ENCODE peak calls at places on chromosomes 12 and 14, in five cellular contexts. K, X, R, O and N are unnamed samples.

GRCh38 chr12:20588057-20588456 is 107.1 kb upstream of the SLCO1C1 start:
- DNase-seq in K (peak; percentile 5), X (no peak), R (no peak), O (no peak), N (no peak)

GRCh38 chr14:76040704-76041103 is 55.1 kb downstream of the IFT43 start:
- DNase-seq in K (no peak), X (no peak), R (no peak), O (no peak), N (no peak)

GRCh38 chr12:69661386-69661785 is 37.7 kb downstream of the BEST3 start:
- DNase-seq in K (no peak), X (no peak), R (no peak), O (no peak), N (no peak)

GRCh38 chr12:22228022-22228875 is 106.3 kb downstream of the ST8SIA1 start:
- DNase-seq in K (no peak), X (no peak), R (no peak), O (no peak), N (no peak)

GRCh38 chr12:116492703-116493324 is 66.4 kb upstream of the MAP1LC3B2 start:
- DNase-seq in K (no peak), X (no peak), R (no peak), O (peak; percentile 44), N (peak; percentile 46)

GRCh38 chr14:75053396-75054289 is 2.4 kb upstream of the MLH3 start:
- DNase-seq in K (no peak), X (no peak), R (no peak), O (peak; percentile 68), N (no peak)

GRCh38 chr12:54658306-54659264 is 10.4 kb upstream of the DCD start:
- DNase-seq in K (peak; percentile 73), X (no peak), R (peak; percentile 50), O (no peak), N (no peak)

GRCh38 chr12:132723764-132724140 is 13.1 kb downstream of the PGAM5 start:
- DNase-seq in K (no peak), X (no peak), R (no peak), O (peak; percentile 21), N (peak; percentile 18)

GRCh38 chr12:98635657-98636323 is 8.8 kb downstream of the IKBIP start:
- DNase-seq in K (no peak), X (peak; percentile 47), R (no peak), O (peak; percentile 13), N (peak; percentile 69)

GRCh38 chr14:93727039-93727740 is 61.1 kb downstream of the PRIMA1 start:
- DNase-seq in K (no peak), X (no peak), R (no peak), O (no peak), N (no peak)

GRCh38 chr14:75476274-75476995 is 45.8 kb upstream of the BATF start:
- DNase-seq in K (peak; percentile 74), X (no peak), R (peak; percentile 88), O (no peak), N (no peak)

GRCh38 chr12:132471011-132471857 is 18.7 kb upstream of the FBRSL1 start:
- DNase-seq in K (no peak), X (no peak), R (no peak), O (no peak), N (no peak)

GRCh38 chr12:109651596-109651995 is 62.0 kb upstream of the FAM222A start:
- DNase-seq in K (no peak), X (no peak), R (no peak), O (no peak), N (no peak)

GRCh38 chr12:13248956-13249355 is 52.4 kb downstream of the EMP1 start:
- DNase-seq in K (no peak), X (no peak), R (no peak), O (no peak), N (no peak)

GRCh38 chr12:80776706-80777105 is 60.0 kb downstream of the MYF5 start:
- DNase-seq in K (no peak), X (no peak), R (no peak), O (no peak), N (no peak)

GRCh38 chr12:70722584-70723343 is 85.5 kb upstream of the PTPRB start:
- DNase-seq in K (no peak), X (no peak), R (no peak), O (no peak), N (no peak)

GRCh38 chr12:27592548-27592947 is 68.5 kb downstream of the PPFIBP1 start:
- DNase-seq in K (no peak), X (no peak), R (no peak), O (no peak), N (peak; percentile 82)

GRCh38 chr14:21098134-21098891 is at the start of gene ZNF219:
- DNase-seq in K (peak; percentile 92), X (no peak), R (peak; percentile 65), O (no peak), N (peak; percentile 30)

GRCh38 chr12:123094349-123095073 is 56.4 kb downstream of the PITPNM2 start:
- DNase-seq in K (no peak), X (peak; percentile 60), R (no peak), O (peak; percentile 40), N (peak; percentile 37)

GRCh38 chr12:20455001-20455706 is 86.8 kb downstream of the PDE3A start:
- DNase-seq in K (no peak), X (no peak), R (no peak), O (no peak), N (peak; percentile 17)

GRCh38 chr14:90674043-90674670 is 142.1 kb downstream of the TTC7B start:
- DNase-seq in K (no peak), X (no peak), R (no peak), O (no peak), N (no peak)

GRCh38 chr12:98470469-98471082 is 44.8 kb upstream of the TMPO start:
- DNase-seq in K (no peak), X (no peak), R (no peak), O (no peak), N (no peak)

GRCh38 chr12:93894391-93895095 is 217.4 kb downstream of the CRADD start:
- DNase-seq in K (no peak), X (no peak), R (peak; percentile 57), O (no peak), N (peak; percentile 83)

GRCh38 chr14:101257551-101257950 is 303.7 kb upstream of the DIO3 start:
- DNase-seq in K (no peak), X (no peak), R (no peak), O (no peak), N (no peak)

GRCh38 chr12:19482551-19483109 is 43.3 kb downstream of the AEBP2 start:
- DNase-seq in K (peak; percentile 6), X (no peak), R (peak; percentile 52), O (no peak), N (no peak)

GRCh38 chr14:89616425-89617141 is 199.6 kb upstream of the FOXN3 start:
- DNase-seq in K (no peak), X (no peak), R (no peak), O (no peak), N (peak; percentile 24)

GRCh38 chr12:27907766-27908165 is 64.8 kb downstream of the PTHLH start:
- DNase-seq in K (no peak), X (no peak), R (no peak), O (no peak), N (no peak)

GRCh38 chr12:116436561-116437249 is 122.5 kb upstream of the MAP1LC3B2 start:
- DNase-seq in K (no peak), X (no peak), R (no peak), O (no peak), N (no peak)

GRCh38 chr12:108840605-108841328 is 16.6 kb downstream of the SSH1 start:
- DNase-seq in K (peak; percentile 48), X (no peak), R (peak; percentile 19), O (no peak), N (peak; percentile 69)

GRCh38 chr14:68297871-68298468 is 478.4 kb downstream of the RAD51B start:
- DNase-seq in K (peak; percentile 39), X (no peak), R (no peak), O (no peak), N (peak; percentile 54)
- TF ChIP-seq CTCF in K (peak; percentile 26), X (peak; percentile 31), R (peak; percentile 31), O (peak; percentile 43), N (peak; percentile 39)

GRCh38 chr14:65069874-65070709 is 32.2 kb downstream of the MAX start:
- DNase-seq in K (no peak), X (no peak), R (peak; percentile 69), O (no peak), N (no peak)
- H3K4me3 ChIP-seq in K (no peak overlapping the region), X (no peak overlapping the region), R (no peak overlapping the region), O (no peak overlapping the region), N (no peak overlapping the region)

DNA sequence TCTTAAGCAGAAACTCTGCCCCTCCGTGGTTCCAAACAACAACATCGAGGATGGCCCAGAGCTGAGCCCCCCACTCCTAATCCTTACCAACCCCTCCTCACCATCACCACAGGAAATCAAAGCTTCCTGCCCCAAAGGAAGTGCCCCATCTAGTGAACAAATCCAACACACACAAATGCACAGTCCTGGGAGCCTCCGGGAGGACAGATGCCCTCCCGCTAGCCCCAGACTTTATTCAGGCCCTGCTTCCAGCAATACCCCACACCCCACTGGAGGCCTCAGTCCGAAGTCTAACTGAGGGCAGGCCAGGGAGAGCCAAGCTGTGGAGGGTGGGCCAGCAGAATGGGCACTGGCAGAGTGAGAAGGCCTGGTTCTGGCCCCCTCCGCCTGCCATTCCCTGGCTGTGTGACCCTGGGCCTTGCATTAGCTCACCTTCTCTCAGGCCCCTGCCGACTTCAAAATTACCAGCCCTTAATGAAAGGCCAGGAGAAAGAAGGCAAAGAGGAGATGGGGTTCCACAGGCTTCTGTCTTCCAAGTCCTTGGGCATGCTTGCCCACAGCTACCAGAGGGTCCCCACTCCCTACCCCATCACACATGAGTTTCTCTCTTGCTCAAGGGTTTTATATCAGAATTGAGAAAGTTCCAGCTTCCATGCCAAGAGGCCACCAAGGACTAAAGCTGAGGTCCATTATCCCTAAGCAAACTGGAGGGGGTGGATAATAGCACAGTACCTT is 2.3 kb downstream of the HDAC7 start:
- DNase-seq in K (peak; percentile 46), X (no peak), R (no peak), O (no peak), N (no peak)
- TF ChIP-seq CTCF in K (peak; percentile 25), X (peak; percentile 35), R (peak; percentile 12), O (peak; percentile 48), N (peak; percentile 41)

GRCh38 chr14:70872678-70873020 is 34.6 kb upstream of the PCNX1 start:
- DNase-seq in K (no peak), X (no peak), R (no peak), O (no peak), N (no peak)
- H3K4me3 ChIP-seq in K (no peak overlapping the region), X (no peak overlapping the region), R (no peak overlapping the region), O (no peak overlapping the region), N (no peak overlapping the region)

GRCh38 chr14:106318700-106319099 is 792.3 kb downstream of the TMEM121 start:
- DNase-seq in K (no peak), X (no peak), R (no peak), O (no peak), N (no peak)
- TF ChIP-seq CTCF in K (no peak), X (no peak), R (peak; percentile 40), O (no peak), N (no peak)

GRCh38 chr12:6212086-6212485 is 11.9 kb downstream of the CD9 start:
- DNase-seq in K (no peak), X (no peak), R (no peak), O (no peak), N (no peak)

GRCh38 chr12:6208140-6208539 is 7.9 kb downstream of the CD9 start:
- DNase-seq in K (no peak), X (no peak), R (no peak), O (no peak), N (no peak)

GRCh38 chr12:6213969-6214368 is 13.8 kb downstream of the CD9 start:
- DNase-seq in K (no peak), X (no peak), R (no peak), O (no peak), N (no peak)

GRCh38 chr12:6214633-6215032 is 14.4 kb downstream of the CD9 start:
- DNase-seq in K (no peak), X (no peak), R (no peak), O (no peak), N (no peak)

GRCh38 chr12:6211421-6211869 is 11.2 kb downstream of the CD9 start:
- DNase-seq in K (no peak), X (peak; percentile 83), R (no peak), O (peak; percentile 73), N (peak; percentile 91)
- H3K4me3 ChIP-seq in K (no peak overlapping the region), X (no peak overlapping the region), R (no peak overlapping the region), O (no peak overlapping the region), N (no peak overlapping the region)